ENCODE peak calls at places on chromosomes 12 and 14, in eight cellular contexts. One of them, this sample, is unnamed.

GRCh38 chr14:49218436-49219092 is 367.6 kb downstream of the RPS29 start:
- DNase-seq in activated T-helper 1 cell treated with anti-CD3 and anti-CD28 coated beads, Interleukin-12 subunit alpha, Interleukin-12 subunit beta, Interleukin-2, Interleukin-4 antibody, amounts not matched to agents 30 ng/mL and 10 ng/mL and 1 ng/mL, durations not matched to agents 14 hours and 24 hours and 36 hours: no peak
- DNase-seq in stomach: no peak
- DNase-seq in right lobe of liver: no peak
- DNase-seq in NCI-H524: no peak
- DNase-seq in frontal cortex: no peak
- DNase-seq in GM04504: no peak
- DNase-seq in activated naive CD4-positive, alpha-beta T cell: no peak
- DNase-seq in this sample: no peak

GRCh38 chr12:117350140-117350539 is 11.3 kb downstream of the NOS1 start:
- DNase-seq in activated T-helper 1 cell treated with anti-CD3 and anti-CD28 coated beads, Interleukin-12 subunit alpha, Interleukin-12 subunit beta, Interleukin-2, Interleukin-4 antibody, amounts not matched to agents 30 ng/mL and 10 ng/mL and 1 ng/mL, durations not matched to agents 14 hours and 24 hours and 36 hours: no peak
- DNase-seq in stomach: no peak
- DNase-seq in right lobe of liver: no peak
- DNase-seq in NCI-H524: no peak
- DNase-seq in frontal cortex: no peak
- DNase-seq in GM04504: no peak
- DNase-seq in activated naive CD4-positive, alpha-beta T cell: no peak
- DNase-seq in this sample: no peak

GRCh38 chr12:125114365-125115141 is 49.3 kb downstream of the AACS start:
- DNase-seq in activated T-helper 1 cell treated with anti-CD3 and anti-CD28 coated beads, Interleukin-12 subunit alpha, Interleukin-12 subunit beta, Interleukin-2, Interleukin-4 antibody, amounts not matched to agents 30 ng/mL and 10 ng/mL and 1 ng/mL, durations not matched to agents 14 hours and 24 hours and 36 hours: no peak
- DNase-seq in stomach: no peak
- DNase-seq in right lobe of liver: no peak
- DNase-seq in NCI-H524: no peak
- DNase-seq in frontal cortex: no peak
- DNase-seq in GM04504: no peak
- DNase-seq in activated naive CD4-positive, alpha-beta T cell: no peak
- DNase-seq in this sample: no peak

GRCh38 chr14:68291820-68292219 is 472.2 kb downstream of the RAD51B start:
- DNase-seq in activated T-helper 1 cell treated with anti-CD3 and anti-CD28 coated beads, Interleukin-12 subunit alpha, Interleukin-12 subunit beta, Interleukin-2, Interleukin-4 antibody, amounts not matched to agents 30 ng/mL and 10 ng/mL and 1 ng/mL, durations not matched to agents 14 hours and 24 hours and 36 hours: no peak
- DNase-seq in stomach: no peak
- DNase-seq in right lobe of liver: no peak
- DNase-seq in NCI-H524: peak
- DNase-seq in frontal cortex: no peak
- DNase-seq in GM04504: no peak
- DNase-seq in activated naive CD4-positive, alpha-beta T cell: no peak
- DNase-seq in this sample: no peak

GRCh38 chr14:51677276-51677675 is 25.6 kb downstream of the FRMD6 start:
- DNase-seq in activated T-helper 1 cell treated with anti-CD3 and anti-CD28 coated beads, Interleukin-12 subunit alpha, Interleukin-12 subunit beta, Interleukin-2, Interleukin-4 antibody, amounts not matched to agents 30 ng/mL and 10 ng/mL and 1 ng/mL, durations not matched to agents 14 hours and 24 hours and 36 hours: no peak
- DNase-seq in stomach: no peak
- DNase-seq in right lobe of liver: no peak
- DNase-seq in NCI-H524: no peak
- DNase-seq in frontal cortex: no peak
- DNase-seq in GM04504: no peak
- DNase-seq in activated naive CD4-positive, alpha-beta T cell: no peak
- DNase-seq in this sample: no peak

GRCh38 chr12:63362801-63363200 is 211.8 kb upstream of the AVPR1A start:
- DNase-seq in activated T-helper 1 cell treated with anti-CD3 and anti-CD28 coated beads, Interleukin-12 subunit alpha, Interleukin-12 subunit beta, Interleukin-2, Interleukin-4 antibody, amounts not matched to agents 30 ng/mL and 10 ng/mL and 1 ng/mL, durations not matched to agents 14 hours and 24 hours and 36 hours: no peak
- DNase-seq in stomach: no peak
- DNase-seq in right lobe of liver: no peak
- DNase-seq in NCI-H524: no peak
- DNase-seq in frontal cortex: no peak
- DNase-seq in GM04504: peak
- DNase-seq in activated naive CD4-positive, alpha-beta T cell: no peak
- DNase-seq in this sample: no peak

GRCh38 chr12:109087250-109087649 is 6.0 kb downstream of the ALKBH2 start:
- DNase-seq in activated T-helper 1 cell treated with anti-CD3 and anti-CD28 coated beads, Interleukin-12 subunit alpha, Interleukin-12 subunit beta, Interleukin-2, Interleukin-4 antibody, amounts not matched to agents 30 ng/mL and 10 ng/mL and 1 ng/mL, durations not matched to agents 14 hours and 24 hours and 36 hours: no peak
- DNase-seq in stomach: no peak
- DNase-seq in right lobe of liver: peak
- DNase-seq in NCI-H524: no peak
- DNase-seq in frontal cortex: no peak
- DNase-seq in GM04504: no peak
- DNase-seq in activated naive CD4-positive, alpha-beta T cell: no peak
- DNase-seq in this sample: no peak

GRCh38 chr14:54695196-54695595 is 128.3 kb downstream of the SAMD4A start:
- DNase-seq in activated T-helper 1 cell treated with anti-CD3 and anti-CD28 coated beads, Interleukin-12 subunit alpha, Interleukin-12 subunit beta, Interleukin-2, Interleukin-4 antibody, amounts not matched to agents 30 ng/mL and 10 ng/mL and 1 ng/mL, durations not matched to agents 14 hours and 24 hours and 36 hours: no peak
- DNase-seq in stomach: no peak
- DNase-seq in right lobe of liver: no peak
- DNase-seq in NCI-H524: no peak
- DNase-seq in frontal cortex: no peak
- DNase-seq in GM04504: no peak
- DNase-seq in activated naive CD4-positive, alpha-beta T cell: no peak
- DNase-seq in this sample: no peak

GRCh38 chr14:31206536-31207286 is 882 bp downstream of the HECTD1 start:
- DNase-seq in activated T-helper 1 cell treated with anti-CD3 and anti-CD28 coated beads, Interleukin-12 subunit alpha, Interleukin-12 subunit beta, Interleukin-2, Interleukin-4 antibody, amounts not matched to agents 30 ng/mL and 10 ng/mL and 1 ng/mL, durations not matched to agents 14 hours and 24 hours and 36 hours: peak
- DNase-seq in stomach: peak
- DNase-seq in right lobe of liver: peak
- DNase-seq in NCI-H524: peak
- DNase-seq in frontal cortex: no peak
- DNase-seq in GM04504: no peak
- DNase-seq in activated naive CD4-positive, alpha-beta T cell: peak
- DNase-seq in this sample: no peak

GRCh38 chr12:47964102-47964723 is 817 bp downstream of the TMEM106C start:
- DNase-seq in activated T-helper 1 cell treated with anti-CD3 and anti-CD28 coated beads, Interleukin-12 subunit alpha, Interleukin-12 subunit beta, Interleukin-2, Interleukin-4 antibody, amounts not matched to agents 30 ng/mL and 10 ng/mL and 1 ng/mL, durations not matched to agents 14 hours and 24 hours and 36 hours: peak
- DNase-seq in stomach: peak
- DNase-seq in right lobe of liver: peak
- DNase-seq in NCI-H524: no peak
- DNase-seq in frontal cortex: no peak
- DNase-seq in GM04504: no peak
- DNase-seq in activated naive CD4-positive, alpha-beta T cell: no peak
- DNase-seq in this sample: no peak

GRCh38 chr14:61193471-61193870 is 87.7 kb downstream of the TMEM30B start:
- DNase-seq in activated T-helper 1 cell treated with anti-CD3 and anti-CD28 coated beads, Interleukin-12 subunit alpha, Interleukin-12 subunit beta, Interleukin-2, Interleukin-4 antibody, amounts not matched to agents 30 ng/mL and 10 ng/mL and 1 ng/mL, durations not matched to agents 14 hours and 24 hours and 36 hours: no peak
- DNase-seq in stomach: no peak
- DNase-seq in right lobe of liver: no peak
- DNase-seq in NCI-H524: no peak
- DNase-seq in frontal cortex: no peak
- DNase-seq in GM04504: no peak
- DNase-seq in activated naive CD4-positive, alpha-beta T cell: no peak
- DNase-seq in this sample: no peak

GRCh38 chr12:111255261-111255660 is 113.6 kb downstream of the PHETA1 start:
- DNase-seq in activated T-helper 1 cell treated with anti-CD3 and anti-CD28 coated beads, Interleukin-12 subunit alpha, Interleukin-12 subunit beta, Interleukin-2, Interleukin-4 antibody, amounts not matched to agents 30 ng/mL and 10 ng/mL and 1 ng/mL, durations not matched to agents 14 hours and 24 hours and 36 hours: no peak
- DNase-seq in stomach: no peak
- DNase-seq in right lobe of liver: no peak
- DNase-seq in NCI-H524: no peak
- DNase-seq in frontal cortex: no peak
- DNase-seq in GM04504: no peak
- DNase-seq in activated naive CD4-positive, alpha-beta T cell: no peak
- DNase-seq in this sample: no peak

GRCh38 chr12:2094597-2094996 is 41.8 kb downstream of the CACNA1C start:
- DNase-seq in activated T-helper 1 cell treated with anti-CD3 and anti-CD28 coated beads, Interleukin-12 subunit alpha, Interleukin-12 subunit beta, Interleukin-2, Interleukin-4 antibody, amounts not matched to agents 30 ng/mL and 10 ng/mL and 1 ng/mL, durations not matched to agents 14 hours and 24 hours and 36 hours: no peak
- DNase-seq in stomach: no peak
- DNase-seq in right lobe of liver: no peak
- DNase-seq in NCI-H524: no peak
- DNase-seq in frontal cortex: no peak
- DNase-seq in GM04504: no peak
- DNase-seq in activated naive CD4-positive, alpha-beta T cell: no peak
- DNase-seq in this sample: no peak

GRCh38 chr14:72177246-72177645 is 245.0 kb downstream of the RGS6 start:
- DNase-seq in activated T-helper 1 cell treated with anti-CD3 and anti-CD28 coated beads, Interleukin-12 subunit alpha, Interleukin-12 subunit beta, Interleukin-2, Interleukin-4 antibody, amounts not matched to agents 30 ng/mL and 10 ng/mL and 1 ng/mL, durations not matched to agents 14 hours and 24 hours and 36 hours: no peak
- DNase-seq in stomach: no peak
- DNase-seq in right lobe of liver: no peak
- DNase-seq in NCI-H524: no peak
- DNase-seq in frontal cortex: no peak
- DNase-seq in GM04504: no peak
- DNase-seq in activated naive CD4-positive, alpha-beta T cell: no peak
- DNase-seq in this sample: no peak

GRCh38 chr14:99260652-99261551 is 11.1 kb downstream of the BCL11B start:
- DNase-seq in activated T-helper 1 cell treated with anti-CD3 and anti-CD28 coated beads, Interleukin-12 subunit alpha, Interleukin-12 subunit beta, Interleukin-2, Interleukin-4 antibody, amounts not matched to agents 30 ng/mL and 10 ng/mL and 1 ng/mL, durations not matched to agents 14 hours and 24 hours and 36 hours: no peak
- DNase-seq in stomach: no peak
- DNase-seq in right lobe of liver: no peak
- DNase-seq in NCI-H524: no peak
- DNase-seq in frontal cortex: no peak
- DNase-seq in GM04504: no peak
- DNase-seq in activated naive CD4-positive, alpha-beta T cell: no peak
- DNase-seq in this sample: no peak

GRCh38 chr12:31896514-31897039 is 62.6 kb upstream of the RESF1 start:
- DNase-seq in activated T-helper 1 cell treated with anti-CD3 and anti-CD28 coated beads, Interleukin-12 subunit alpha, Interleukin-12 subunit beta, Interleukin-2, Interleukin-4 antibody, amounts not matched to agents 30 ng/mL and 10 ng/mL and 1 ng/mL, durations not matched to agents 14 hours and 24 hours and 36 hours: peak
- DNase-seq in stomach: peak
- DNase-seq in right lobe of liver: no peak
- DNase-seq in NCI-H524: no peak
- DNase-seq in frontal cortex: no peak
- DNase-seq in GM04504: no peak
- DNase-seq in activated naive CD4-positive, alpha-beta T cell: peak
- DNase-seq in this sample: no peak

GRCh38 chr12:8032242-8033152 is at the start of gene FOXJ2:
- DNase-seq in activated T-helper 1 cell treated with anti-CD3 and anti-CD28 coated beads, Interleukin-12 subunit alpha, Interleukin-12 subunit beta, Interleukin-2, Interleukin-4 antibody, amounts not matched to agents 30 ng/mL and 10 ng/mL and 1 ng/mL, durations not matched to agents 14 hours and 24 hours and 36 hours: peak
- DNase-seq in stomach: peak
- DNase-seq in right lobe of liver: peak
- DNase-seq in NCI-H524: peak
- DNase-seq in frontal cortex: peak
- DNase-seq in GM04504: peak
- DNase-seq in activated naive CD4-positive, alpha-beta T cell: peak
- DNase-seq in this sample: peak

GRCh38 chr12:88472775-88473174 is 107.5 kb downstream of the KITLG start:
- DNase-seq in activated T-helper 1 cell treated with anti-CD3 and anti-CD28 coated beads, Interleukin-12 subunit alpha, Interleukin-12 subunit beta, Interleukin-2, Interleukin-4 antibody, amounts not matched to agents 30 ng/mL and 10 ng/mL and 1 ng/mL, durations not matched to agents 14 hours and 24 hours and 36 hours: no peak
- DNase-seq in stomach: no peak
- DNase-seq in right lobe of liver: no peak
- DNase-seq in NCI-H524: no peak
- DNase-seq in frontal cortex: no peak
- DNase-seq in GM04504: no peak
- DNase-seq in activated naive CD4-positive, alpha-beta T cell: no peak
- DNase-seq in this sample: no peak

GRCh38 chr12:4607056-4607455 is 41.8 kb downstream of the AKAP3 start:
- DNase-seq in activated T-helper 1 cell treated with anti-CD3 and anti-CD28 coated beads, Interleukin-12 subunit alpha, Interleukin-12 subunit beta, Interleukin-2, Interleukin-4 antibody, amounts not matched to agents 30 ng/mL and 10 ng/mL and 1 ng/mL, durations not matched to agents 14 hours and 24 hours and 36 hours: no peak
- DNase-seq in stomach: no peak
- DNase-seq in right lobe of liver: no peak
- DNase-seq in NCI-H524: no peak
- DNase-seq in frontal cortex: no peak
- DNase-seq in GM04504: no peak
- DNase-seq in activated naive CD4-positive, alpha-beta T cell: no peak
- DNase-seq in this sample: no peak

GRCh38 chr12:19648173-19648572 is 208.9 kb downstream of the AEBP2 start:
- DNase-seq in activated T-helper 1 cell treated with anti-CD3 and anti-CD28 coated beads, Interleukin-12 subunit alpha, Interleukin-12 subunit beta, Interleukin-2, Interleukin-4 antibody, amounts not matched to agents 30 ng/mL and 10 ng/mL and 1 ng/mL, durations not matched to agents 14 hours and 24 hours and 36 hours: no peak
- DNase-seq in stomach: no peak
- DNase-seq in right lobe of liver: no peak
- DNase-seq in NCI-H524: no peak
- DNase-seq in frontal cortex: no peak
- DNase-seq in GM04504: no peak
- DNase-seq in activated naive CD4-positive, alpha-beta T cell: no peak
- DNase-seq in this sample: no peak

GRCh38 chr12:133236144-133236543 is 467 bp upstream of the ANHX start:
- DNase-seq in activated T-helper 1 cell treated with anti-CD3 and anti-CD28 coated beads, Interleukin-12 subunit alpha, Interleukin-12 subunit beta, Interleukin-2, Interleukin-4 antibody, amounts not matched to agents 30 ng/mL and 10 ng/mL and 1 ng/mL, durations not matched to agents 14 hours and 24 hours and 36 hours: no peak
- DNase-seq in stomach: no peak
- DNase-seq in right lobe of liver: no peak
- DNase-seq in NCI-H524: no peak
- DNase-seq in frontal cortex: no peak
- DNase-seq in GM04504: no peak
- DNase-seq in activated naive CD4-positive, alpha-beta T cell: no peak
- DNase-seq in this sample: no peak

GRCh38 chr12:50070314-50071060 is 13.1 kb downstream of the ASIC1 start:
- DNase-seq in activated T-helper 1 cell treated with anti-CD3 and anti-CD28 coated beads, Interleukin-12 subunit alpha, Interleukin-12 subunit beta, Interleukin-2, Interleukin-4 antibody, amounts not matched to agents 30 ng/mL and 10 ng/mL and 1 ng/mL, durations not matched to agents 14 hours and 24 hours and 36 hours: peak
- DNase-seq in stomach: peak
- DNase-seq in right lobe of liver: peak
- DNase-seq in NCI-H524: peak
- DNase-seq in frontal cortex: no peak
- DNase-seq in GM04504: no peak
- DNase-seq in activated naive CD4-positive, alpha-beta T cell: peak
- DNase-seq in this sample: no peak

GRCh38 chr12:130160711-130161231 is 1.5 kb upstream of the FZD10 start:
- DNase-seq in activated T-helper 1 cell treated with anti-CD3 and anti-CD28 coated beads, Interleukin-12 subunit alpha, Interleukin-12 subunit beta, Interleukin-2, Interleukin-4 antibody, amounts not matched to agents 30 ng/mL and 10 ng/mL and 1 ng/mL, durations not matched to agents 14 hours and 24 hours and 36 hours: no peak
- DNase-seq in stomach: no peak
- DNase-seq in right lobe of liver: no peak
- DNase-seq in NCI-H524: no peak
- DNase-seq in frontal cortex: no peak
- DNase-seq in GM04504: no peak
- DNase-seq in activated naive CD4-positive, alpha-beta T cell: no peak
- DNase-seq in this sample: no peak

GRCh38 chr14:65320661-65321308 is 91.7 kb upstream of the FUT8 start:
- DNase-seq in activated T-helper 1 cell treated with anti-CD3 and anti-CD28 coated beads, Interleukin-12 subunit alpha, Interleukin-12 subunit beta, Interleukin-2, Interleukin-4 antibody, amounts not matched to agents 30 ng/mL and 10 ng/mL and 1 ng/mL, durations not matched to agents 14 hours and 24 hours and 36 hours: no peak
- DNase-seq in stomach: peak
- DNase-seq in right lobe of liver: no peak
- DNase-seq in NCI-H524: no peak
- DNase-seq in frontal cortex: no peak
- DNase-seq in GM04504: no peak
- DNase-seq in activated naive CD4-positive, alpha-beta T cell: no peak
- DNase-seq in this sample: no peak

GRCh38 chr14:89491701-89492381 is 74.8 kb upstream of the FOXN3 start:
- DNase-seq in activated T-helper 1 cell treated with anti-CD3 and anti-CD28 coated beads, Interleukin-12 subunit alpha, Interleukin-12 subunit beta, Interleukin-2, Interleukin-4 antibody, amounts not matched to agents 30 ng/mL and 10 ng/mL and 1 ng/mL, durations not matched to agents 14 hours and 24 hours and 36 hours: no peak
- DNase-seq in stomach: no peak
- DNase-seq in right lobe of liver: no peak
- DNase-seq in NCI-H524: no peak
- DNase-seq in frontal cortex: no peak
- DNase-seq in GM04504: no peak
- DNase-seq in activated naive CD4-positive, alpha-beta T cell: no peak
- DNase-seq in this sample: no peak

GRCh38 chr12:19614601-19615442 is 175.5 kb downstream of the AEBP2 start:
- DNase-seq in activated T-helper 1 cell treated with anti-CD3 and anti-CD28 coated beads, Interleukin-12 subunit alpha, Interleukin-12 subunit beta, Interleukin-2, Interleukin-4 antibody, amounts not matched to agents 30 ng/mL and 10 ng/mL and 1 ng/mL, durations not matched to agents 14 hours and 24 hours and 36 hours: no peak
- DNase-seq in stomach: no peak
- DNase-seq in right lobe of liver: no peak
- DNase-seq in NCI-H524: peak
- DNase-seq in frontal cortex: no peak
- DNase-seq in GM04504: no peak
- DNase-seq in activated naive CD4-positive, alpha-beta T cell: no peak
- DNase-seq in this sample: no peak

GRCh38 chr12:3452348-3452747 is 38.7 kb upstream of the PRMT8 start:
- DNase-seq in activated T-helper 1 cell treated with anti-CD3 and anti-CD28 coated beads, Interleukin-12 subunit alpha, Interleukin-12 subunit beta, Interleukin-2, Interleukin-4 antibody, amounts not matched to agents 30 ng/mL and 10 ng/mL and 1 ng/mL, durations not matched to agents 14 hours and 24 hours and 36 hours: no peak
- DNase-seq in stomach: no peak
- DNase-seq in right lobe of liver: no peak
- DNase-seq in NCI-H524: no peak
- DNase-seq in frontal cortex: no peak
- DNase-seq in GM04504: no peak
- DNase-seq in activated naive CD4-positive, alpha-beta T cell: no peak
- DNase-seq in this sample: no peak

GRCh38 chr12:42741771-42742510 is 152.4 kb upstream of the PRICKLE1 start:
- DNase-seq in activated T-helper 1 cell treated with anti-CD3 and anti-CD28 coated beads, Interleukin-12 subunit alpha, Interleukin-12 subunit beta, Interleukin-2, Interleukin-4 antibody, amounts not matched to agents 30 ng/mL and 10 ng/mL and 1 ng/mL, durations not matched to agents 14 hours and 24 hours and 36 hours: no peak
- DNase-seq in stomach: no peak
- DNase-seq in right lobe of liver: no peak
- DNase-seq in NCI-H524: no peak
- DNase-seq in frontal cortex: no peak
- DNase-seq in GM04504: peak
- DNase-seq in activated naive CD4-positive, alpha-beta T cell: no peak
- DNase-seq in this sample: no peak

GRCh38 chr14:30874999-30875787 is 834 bp downstream of the COCH start:
- DNase-seq in activated T-helper 1 cell treated with anti-CD3 and anti-CD28 coated beads, Interleukin-12 subunit alpha, Interleukin-12 subunit beta, Interleukin-2, Interleukin-4 antibody, amounts not matched to agents 30 ng/mL and 10 ng/mL and 1 ng/mL, durations not matched to agents 14 hours and 24 hours and 36 hours: no peak
- DNase-seq in stomach: no peak
- DNase-seq in right lobe of liver: no peak
- DNase-seq in NCI-H524: peak
- DNase-seq in frontal cortex: no peak
- DNase-seq in GM04504: no peak
- DNase-seq in activated naive CD4-positive, alpha-beta T cell: no peak
- DNase-seq in this sample: no peak

GRCh38 chr12:63196168-63196567 is 45.2 kb upstream of the AVPR1A start:
- DNase-seq in activated T-helper 1 cell treated with anti-CD3 and anti-CD28 coated beads, Interleukin-12 subunit alpha, Interleukin-12 subunit beta, Interleukin-2, Interleukin-4 antibody, amounts not matched to agents 30 ng/mL and 10 ng/mL and 1 ng/mL, durations not matched to agents 14 hours and 24 hours and 36 hours: no peak
- DNase-seq in stomach: no peak
- DNase-seq in right lobe of liver: no peak
- DNase-seq in NCI-H524: no peak
- DNase-seq in frontal cortex: no peak
- DNase-seq in GM04504: no peak
- DNase-seq in activated naive CD4-positive, alpha-beta T cell: no peak
- DNase-seq in this sample: no peak

GRCh38 chr12:125346361-125346760 is 281.1 kb downstream of the AACS start:
- DNase-seq in activated T-helper 1 cell treated with anti-CD3 and anti-CD28 coated beads, Interleukin-12 subunit alpha, Interleukin-12 subunit beta, Interleukin-2, Interleukin-4 antibody, amounts not matched to agents 30 ng/mL and 10 ng/mL and 1 ng/mL, durations not matched to agents 14 hours and 24 hours and 36 hours: no peak
- DNase-seq in stomach: no peak
- DNase-seq in right lobe of liver: no peak
- DNase-seq in NCI-H524: no peak
- DNase-seq in frontal cortex: no peak
- DNase-seq in GM04504: no peak
- DNase-seq in activated naive CD4-positive, alpha-beta T cell: no peak
- DNase-seq in this sample: no peak